ENCODE peak calls at places on chromosome 21, in nine cellular contexts. T is body of pancreas, J is AG09319, L is heart left ventricle, C is fibroblast of lung, R is fibroblast of pulmonary artery, U is AG04450, Z is HFF-Myc, G is fibroblast of mammary gland. N is an unnamed sample.

GRCh38 chr21:16195476-16195875 is 465.7 kb downstream of the USP25 start:
- DNase-seq in G (peak; percentile 89), C (peak; percentile 86), U (peak; percentile 13), T (no peak), J (no peak), Z (no peak), L (no peak), R (peak; percentile 77), N (no peak)

GRCh38 chr21:36973986-36974850 is 7.7 kb upstream of the HLCS start:
- DNase-seq in T (no peak), L (no peak), G (no peak), U (no peak), C (no peak), Z (no peak), R (no peak), J (no peak), N (no peak)

GRCh38 chr21:46253610-46254124 is 25.1 kb upstream of the LSS start:
- DNase-seq in J (no peak), R (peak; percentile 40), C (peak; percentile 35), Z (no peak), T (no peak), G (peak; percentile 40), L (no peak), U (no peak), N (no peak)

GRCh38 chr21:35273331-35273730 is 224.2 kb upstream of the RUNX1 start:
- DNase-seq in T (no peak), U (no peak), R (no peak), Z (no peak), L (no peak), J (no peak), C (no peak), G (no peak), N (no peak)

GRCh38 chr21:36696640-36697472 is 2.1 kb upstream of the SIM2 start:
- DNase-seq in Z (no peak), J (no peak), T (no peak), L (no peak), G (no peak), U (no peak), C (no peak), R (no peak), N (no peak)

GRCh38 chr21:43305811-43306311 is 121.1 kb downstream of the SIK1 start:
- DNase-seq in C (no peak), L (no peak), R (no peak), U (no peak), T (no peak), Z (no peak), J (no peak), G (no peak), N (peak; percentile 70)

GRCh38 chr21:37145635-37146111 is 72.6 kb downstream of the TTC3 start:
- DNase-seq in R (no peak), L (no peak), U (no peak), G (peak; percentile 69), T (no peak), J (no peak), C (no peak), Z (no peak), N (no peak)

GRCh38 chr21:43815107-43815742 is 25.8 kb downstream of the RRP1 start:
- DNase-seq in R (no peak), T (no peak), L (no peak), Z (no peak), U (no peak), J (no peak), G (no peak), C (no peak), N (no peak)

GRCh38 chr21:37878946-37879660 is 37.2 kb downstream of the KCNJ6 start:
- DNase-seq in C (peak; percentile 77), G (peak; percentile 79), Z (no peak), L (no peak), T (no peak), U (peak; percentile 47), J (no peak), R (peak; percentile 51), N (no peak)

GRCh38 chr21:45457832-45458172 is 52.8 kb downstream of the COL18A1 start:
- DNase-seq in G (no peak), U (no peak), C (no peak), T (no peak), Z (no peak), J (no peak), L (no peak), R (no peak), N (no peak)

GRCh38 chr21:45010096-45010495 is 64.3 kb upstream of the ADARB1 start:
- DNase-seq in L (no peak), U (no peak), J (no peak), Z (no peak), G (no peak), C (no peak), R (peak; percentile 16), T (no peak), N (no peak)

GRCh38 chr21:37365657-37366487 is 701 bp upstream of the DYRK1A start:
- DNase-seq in U (no peak), J (no peak), R (peak; percentile 66), C (peak; percentile 52), G (peak; percentile 41), L (peak; percentile 76), Z (no peak), T (peak; percentile 74), N (no peak)

GRCh38 chr21:21624674-21625073 is 626.5 kb downstream of the NCAM2 start:
- DNase-seq in U (peak; percentile 26), G (peak; percentile 57), L (no peak), R (peak; percentile 65), T (no peak), C (peak; percentile 72), J (no peak), Z (no peak), N (no peak)

GRCh38 chr21:44517175-44517899 is 22.7 kb downstream of the KRTAP10-1 start:
- DNase-seq in T (peak; percentile 88), J (no peak), C (peak; percentile 6), G (peak; percentile 45), Z (no peak), R (no peak), L (no peak), U (no peak), N (peak; percentile 77)

GRCh38 chr21:45475004-45475685 is 67.1 kb downstream of the SLC19A1 start:
- DNase-seq in T (no peak), C (no peak), G (no peak), L (no peak), U (no peak), Z (no peak), R (no peak), J (no peak), N (no peak)

GRCh38 chr21:33132054-33132453 is 62.1 kb downstream of the OLIG1 start:
- DNase-seq in C (no peak), L (no peak), J (no peak), G (no peak), Z (no peak), T (no peak), R (no peak), U (no peak), N (no peak)
- TF ChIP-seq CTCF in C (no peak), L (no peak), J (no peak), G (peak; percentile 6), Z (no peak), T (no peak), R (peak; percentile 13), U (no peak), N (peak; percentile 38)

GRCh38 chr21:17925000-17925610 is 105.9 kb upstream of the C21orf91 start:
- DNase-seq in G (peak; percentile 68), T (peak; percentile 67), J (no peak), R (peak; percentile 71), Z (peak; percentile 72), L (no peak), C (peak; percentile 61), U (peak; percentile 6), N (no peak)

GRCh38 chr21:17925900-17926299 is 106.7 kb upstream of the C21orf91 start:
- DNase-seq in R (peak; percentile 45), T (no peak), C (peak; percentile 48), Z (no peak), U (no peak), G (peak; percentile 47), L (no peak), J (no peak), N (no peak)

GRCh38 chr21:17930102-17930501 is 110.9 kb upstream of the C21orf91 start:
- DNase-seq in C (no peak), R (no peak), T (no peak), Z (no peak), J (no peak), L (no peak), U (no peak), G (no peak), N (no peak)

GRCh38 chr21:17929514-17929913 is 110.4 kb upstream of the C21orf91 start:
- DNase-seq in Z (no peak), T (no peak), C (no peak), J (no peak), L (no peak), G (no peak), U (no peak), R (no peak), N (no peak)

GRCh38 chr21:17931080-17931479 is 111.9 kb upstream of the C21orf91 start:
- DNase-seq in C (no peak), U (no peak), T (no peak), R (no peak), Z (no peak), J (no peak), G (no peak), L (no peak), N (no peak)
- TF ChIP-seq CTCF in C (peak; percentile 13), U (peak; percentile 36), T (no peak), R (peak; percentile 16), Z (peak; percentile 43), J (no peak), G (peak; percentile 35), L (no peak), N (peak; percentile 45)

GRCh38 chr21:27362249-27362648 is 395.4 kb upstream of the ADAMTS5 start:
- DNase-seq in Z (no peak), J (no peak), R (no peak), L (no peak), C (peak; percentile 26), G (no peak), U (no peak), T (no peak), N (no peak)
- TF ChIP-seq CTCF in Z (peak; percentile 15), J (no peak), R (peak; percentile 24), L (peak; percentile 35), C (no peak), G (peak; percentile 22), U (peak; percentile 21), T (no peak), N (peak; percentile 52)

DNA sequence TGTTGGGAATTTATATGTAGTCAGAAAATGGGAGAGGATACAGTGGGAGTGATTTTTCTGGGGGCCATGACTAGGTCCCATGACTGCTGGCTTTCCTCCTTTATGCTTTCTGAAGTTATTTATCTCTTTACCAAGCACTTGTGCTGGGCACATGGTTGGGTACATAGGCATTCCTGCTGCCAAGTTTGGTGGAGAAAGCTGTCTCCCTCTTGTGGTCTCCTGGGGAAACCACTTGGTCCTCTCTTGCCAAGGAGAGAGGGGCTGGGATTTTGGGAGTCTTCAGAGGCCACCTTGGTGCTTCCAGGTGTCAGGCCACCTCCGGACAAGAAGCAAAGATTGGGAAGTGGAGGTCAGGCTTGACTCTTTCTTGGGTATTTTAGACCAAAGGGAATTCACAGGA is 120.2 kb upstream of the KCNE2 start:
- DNase-seq in U (no peak), T (peak; percentile 40), L (no peak), G (peak; percentile 39), R (peak; percentile 45), Z (peak; percentile 14), C (peak; percentile 36), J (no peak), N (no peak)
- TF ChIP-seq CTCF in U (peak; percentile 59), T (peak; percentile 33), L (peak; percentile 9), G (peak; percentile 65), R (peak; percentile 68), Z (peak; percentile 64), C (peak; percentile 36), J (peak; percentile 54), N (peak; percentile 65)

GRCh38 chr21:26933448-26933847 is 33.4 kb downstream of the ADAMTS5 start:
- DNase-seq in T (no peak), G (no peak), Z (no peak), R (peak; percentile 4), C (no peak), J (no peak), L (no peak), U (no peak), N (no peak)
- TF ChIP-seq CTCF in T (no peak), G (no peak), Z (no peak), R (no peak), C (no peak), J (no peak), L (no peak), U (no peak), N (no peak)

N was measured in chondrocyte.